ENCODE peak calls at places on chromosomes 12 and 14, in ten cellular contexts. X, Z, M, H, Y, U, D, T, S and V are unnamed samples.

GRCh38 chr14:99802301-99803105 is 9.3 kb downstream of the EML1 start:
- DNase-seq in X (no peak), Z (no peak), M (no peak), H (no peak), Y (no peak), U (no peak), D (no peak), T (no peak), S (no peak), V (no peak)

GRCh38 chr14:88384653-88385205 is 728 bp upstream of the SPATA7 start:
- DNase-seq in X (no peak), Z (no peak), M (peak; percentile 32), H (no peak), Y (no peak), U (no peak), D (no peak), T (peak; percentile 8), S (no peak), V (no peak)

GRCh38 chr12:91952916-91953315 is 192.7 kb downstream of the BTG1 start:
- DNase-seq in X (no peak), Z (no peak), M (no peak), H (no peak), Y (no peak), U (no peak), D (no peak), T (no peak), S (no peak), V (no peak)

GRCh38 chr14:68563256-68564131 is 229.4 kb downstream of the ZFP36L1 start:
- DNase-seq in X (no peak), Z (no peak), M (peak; percentile 81), H (no peak), Y (no peak), U (peak; percentile 42), D (no peak), T (no peak), S (peak; percentile 28), V (no peak)

GRCh38 chr12:47317182-47317915 is 237.6 kb upstream of the AMIGO2 start:
- DNase-seq in X (no peak), Z (peak; percentile 70), M (peak; percentile 28), H (no peak), Y (no peak), U (no peak), D (no peak), T (no peak), S (no peak), V (no peak)

GRCh38 chr14:23922545-23922944 is 31.0 kb upstream of the DHRS4 start:
- DNase-seq in X (no peak), Z (no peak), M (no peak), H (no peak), Y (no peak), U (no peak), D (no peak), T (no peak), S (no peak), V (no peak)

GRCh38 chr14:97977711-97978261 is 1180.6 kb downstream of the VRK1 start:
- DNase-seq in X (peak; percentile 79), Z (no peak), M (no peak), H (peak; percentile 96), Y (peak; percentile 46), U (peak; percentile 59), D (no peak), T (no peak), S (no peak), V (peak; percentile 88)

GRCh38 chr14:95500772-95501401 is 15.6 kb downstream of the SYNE3 start:
- DNase-seq in X (peak; percentile 53), Z (no peak), M (peak; percentile 89), H (no peak), Y (no peak), U (peak; percentile 51), D (no peak), T (no peak), S (no peak), V (no peak)

GRCh38 chr14:33730163-33730562 is 220.7 kb downstream of the EGLN3 start:
- DNase-seq in X (no peak), Z (no peak), M (no peak), H (no peak), Y (no peak), U (no peak), D (no peak), T (no peak), S (no peak), V (no peak)

GRCh38 chr12:82970614-82971013 is 283.9 kb downstream of the TMTC2 start:
- DNase-seq in X (no peak), Z (no peak), M (no peak), H (no peak), Y (no peak), U (no peak), D (no peak), T (no peak), S (no peak), V (no peak)

GRCh38 chr12:54980341-54980740 is 4.2 kb downstream of the TESPA1 start:
- DNase-seq in X (no peak), Z (no peak), M (no peak), H (no peak), Y (no peak), U (no peak), D (no peak), T (no peak), S (no peak), V (no peak)

GRCh38 chr12:5206401-5207175 is 162.9 kb downstream of the KCNA5 start:
- DNase-seq in X (no peak), Z (no peak), M (no peak), H (no peak), Y (no peak), U (no peak), D (no peak), T (no peak), S (no peak), V (no peak)